ENCODE peak calls at places on chromosomes 5 and 9, in eight cellular contexts. N is GM19239; T is NCI-H1436; Y is amygdala; D is D341Med; H is activated CD8-positive, alpha-beta memory T cell treated with anti-CD3 and anti-CD28 coated beads for 48 hours; W is stimulated activated CD4-positive, alpha-beta T cell treated with anti-CD3 and anti-CD28 coated beads, Interleukin-15, amount 100 ng/mL, for 24 hours; K is G401. Z is an unnamed sample.

GRCh38 chr9:83060557-83060956 is 2.4 kb downstream of the RASEF start:
- DNase-seq in H (no peak), N (no peak), W (no peak), K (no peak), T (no peak), Y (no peak), D (no peak), Z (peak; percentile 80)

GRCh38 chr5:134413046-134413445 is 1.4 kb upstream of the CDKN2AIPNL start:
- DNase-seq in D (no peak), N (no peak), H (no peak), Y (no peak), K (no peak), T (no peak), W (no peak), Z (no peak)

GRCh38 chr9:89779816-89780215 is 175.0 kb downstream of the GADD45G start:
- DNase-seq in K (no peak), N (no peak), Y (no peak), W (no peak), H (no peak), T (no peak), D (no peak), Z (no peak)

GRCh38 chr9:29211681-29212589 is 1638.7 kb upstream of the C9orf72 start:
- DNase-seq in T (peak; percentile 70), K (no peak), Y (no peak), D (peak; percentile 91), N (peak; percentile 47), H (peak; percentile 18), W (peak; percentile 52), Z (peak; percentile 57)

GRCh38 chr9:132116583-132116982 is 36.9 kb upstream of the MED27 start:
- DNase-seq in D (no peak), N (no peak), H (no peak), K (no peak), T (no peak), Y (no peak), W (no peak), Z (no peak)

GRCh38 chr5:126587551-126588390 is 7.2 kb downstream of the ALDH7A1 start:
- DNase-seq in Y (no peak), D (no peak), N (no peak), W (no peak), T (no peak), H (no peak), K (no peak), Z (no peak)

GRCh38 chr5:145811834-145812625 is 23.1 kb downstream of the PRELID2 start:
- DNase-seq in N (no peak), T (no peak), D (peak; percentile 25), Y (no peak), W (no peak), H (no peak), K (peak; percentile 13), Z (peak; percentile 29)

GRCh38 chr9:37676411-37676830 is 25.7 kb downstream of the FRMPD1 start:
- DNase-seq in T (no peak), K (peak; percentile 91), W (no peak), N (no peak), Y (peak; percentile 15), H (no peak), D (peak; percentile 87), Z (peak; percentile 24)

GRCh38 chr9:92963831-92964606 is 16.7 kb downstream of the FGD3 start:
- DNase-seq in T (no peak), K (no peak), H (peak; percentile 51), Y (no peak), D (peak; percentile 17), W (peak; percentile 70), N (peak; percentile 46), Z (peak; percentile 38)

GRCh38 chr9:121498487-121499176 is 1.0 kb downstream of the GGTA1 start:
- DNase-seq in H (no peak), T (no peak), W (peak; percentile 22), K (peak; percentile 4), N (no peak), D (peak; percentile 64), Y (no peak), Z (peak; percentile 23)

GRCh38 chr5:67416133-67416937 is 219.7 kb upstream of the CD180 start:
- DNase-seq in Y (no peak), K (no peak), D (no peak), T (no peak), H (no peak), W (no peak), N (no peak), Z (no peak)

GRCh38 chr9:136977223-136978072 is at the start of gene PTGDS:
- DNase-seq in W (no peak), T (no peak), D (no peak), Y (peak; percentile 91), K (peak; percentile 45), N (no peak), H (no peak), Z (no peak)

GRCh38 chr5:68277427-68277826 is 61.9 kb downstream of the PIK3R1 start:
- DNase-seq in K (no peak), D (no peak), W (no peak), T (no peak), Y (no peak), H (no peak), N (no peak), Z (no peak)

GRCh38 chr9:131276891-131277672 is 772 bp upstream of the FAM78A start:
- DNase-seq in W (peak; percentile 66), H (no peak), T (no peak), K (no peak), N (no peak), D (peak; percentile 67), Y (no peak), Z (no peak)

GRCh38 chr9:96391021-96391765 is 7.7 kb upstream of the SLC35D2 start:
- DNase-seq in K (no peak), T (no peak), W (no peak), D (no peak), Y (no peak), H (no peak), N (no peak), Z (peak; percentile 76)

GRCh38 chr5:32165597-32165996 is 8.5 kb downstream of the GOLPH3 start:
- DNase-seq in T (no peak), K (no peak), N (no peak), Y (no peak), D (no peak), W (no peak), H (no peak), Z (no peak)

GRCh38 chr5:9421823-9422354 is 124.0 kb downstream of the SEMA5A start:
- DNase-seq in W (no peak), T (no peak), K (no peak), Y (no peak), N (no peak), D (no peak), H (no peak), Z (no peak)

Z was measured in body of pancreas.